ENCODE peak calls at places on chromosomes 4 and X, in six cellular contexts. Y is tibial nerve, Q is Peyer's patch, N is uterus, M is GM06990, X is GM12865. C is an unnamed sample.

GRCh38 chr4:123102897-123103489 is 180.6 kb upstream of the NUDT6 start:
- DNase-seq in M (no peak), Y (no peak), N (no peak), Q (no peak), X (peak), C (peak)

GRCh38 chr4:8015512-8015911 is 75.9 kb upstream of the AFAP1 start:
- DNase-seq in M (no peak), Y (peak), N (no peak), Q (no peak), X (no peak), C (no peak)

GRCh38 chr4:124854968-124855367 is 142.4 kb upstream of the ANKRD50 start:
- DNase-seq in N (no peak), Y (no peak), Q (no peak), X (peak), M (peak), C (peak)

GRCh38 chrX:1450381-1451161 is 2.1 kb downstream of the ASMTL start:
- DNase-seq in M (no peak), Q (peak), N (peak), Y (no peak), X (no peak), C (peak)

GRCh38 chr4:185912779-185913178 is 100.8 kb upstream of the SORBS2 start:
- DNase-seq in X (no peak), N (no peak), M (no peak), Y (no peak), Q (no peak), C (no peak)

GRCh38 chr4:98446499-98447375 is 185.6 kb downstream of the RAP1GDS1 start:
- DNase-seq in M (peak), Q (peak), Y (no peak), N (no peak), X (peak), C (peak)

GRCh38 chr4:170012629-170012958 is 13.6 kb downstream of the MFAP3L start:
- DNase-seq in N (no peak), M (no peak), X (no peak), Q (no peak), Y (no peak), C (no peak)

GRCh38 chr4:2261110-2261852 is 628 bp downstream of the MXD4 start:
- DNase-seq in Y (no peak), N (peak), M (peak), X (peak), Q (peak), C (peak)

GRCh38 chrX:47662144-47662657 is 3.2 kb upstream of the UXT start:
- DNase-seq in Q (no peak), N (no peak), X (no peak), Y (no peak), M (no peak), C (no peak)

GRCh38 chr4:2071252-2071911 is 12.3 kb downstream of the NAT8L start:
- DNase-seq in N (no peak), Q (no peak), Y (no peak), X (no peak), M (no peak), C (no peak)

GRCh38 chrX:130507015-130507414 is 105.2 kb downstream of the RBMX2 start:
- DNase-seq in Y (no peak), M (no peak), X (no peak), N (no peak), Q (no peak), C (no peak)

GRCh38 chr4:109435635-109436034 is 2.0 kb downstream of the SEC24B start:
- DNase-seq in N (no peak), Y (no peak), Q (no peak), X (no peak), M (no peak), C (no peak)

GRCh38 chrX:119488749-119489148 is 20.5 kb downstream of the SLC25A5 start:
- DNase-seq in M (no peak), Q (peak), X (peak), Y (peak), N (peak), C (peak)

GRCh38 chr4:122772311-122772710 is 39.8 kb downstream of the BBS12 start:
- DNase-seq in Q (no peak), M (no peak), X (no peak), N (no peak), Y (no peak), C (no peak)

GRCh38 chr4:105840426-105841174 is 54.7 kb upstream of the NPNT start:
- DNase-seq in N (no peak), M (no peak), X (no peak), Y (no peak), Q (no peak), C (no peak)

GRCh38 chr4:13966241-13967195 is 339.0 kb upstream of the BOD1L1 start:
- DNase-seq in X (no peak), Y (no peak), N (no peak), Q (no peak), M (no peak), C (no peak)

GRCh38 chrX:2243913-2244460 is 256.8 kb downstream of the DHRSX start:
- DNase-seq in Q (no peak), M (no peak), Y (no peak), N (no peak), X (no peak), C (no peak)

GRCh38 chr4:88818650-88819470 is 121.2 kb upstream of the NAP1L5 start:
- DNase-seq in N (peak), Q (peak), X (peak), Y (peak), M (no peak), C (peak)

GRCh38 chr4:1514612-1515011 is 108.4 kb upstream of the NKX1-1 start:
- DNase-seq in Y (no peak), M (no peak), Q (no peak), N (no peak), X (no peak), C (no peak)

GRCh38 chr4:146367347-146367746 is 153.0 kb downstream of the REELD1 start:
- DNase-seq in N (no peak), M (no peak), Q (no peak), X (no peak), Y (no peak), C (no peak)

GRCh38 chrX:68648960-68649359 is 1.5 kb downstream of the STARD8 start:
- DNase-seq in N (no peak), M (no peak), X (no peak), Y (no peak), Q (no peak), C (no peak)

GRCh38 chr4:12016729-12017128 is 588.0 kb upstream of the HS3ST1 start:
- DNase-seq in N (no peak), Q (no peak), Y (no peak), X (no peak), M (no peak), C (no peak)

GRCh38 chr4:48252313-48252712 is 17.3 kb downstream of the TEC start:
- DNase-seq in N (no peak), X (no peak), M (no peak), Y (no peak), Q (no peak), C (no peak)

GRCh38 chr4:53186714-53187358 is 179.0 kb downstream of the SCFD2 start:
- DNase-seq in Y (no peak), X (no peak), Q (no peak), M (no peak), N (no peak), C (no peak)

GRCh38 chrX:40844476-40844875 is 109.1 kb upstream of the MED14 start:
- DNase-seq in X (no peak), N (no peak), M (no peak), Q (no peak), Y (no peak), C (no peak)

GRCh38 chr4:37793562-37793961 is 32.9 kb upstream of the PGM2 start:
- DNase-seq in Y (no peak), X (peak), M (no peak), Q (no peak), N (no peak), C (no peak)
- TF ChIP-seq CTCF in Y (peak), X (peak), M (peak), Q (peak), N (peak), C (peak)

GRCh38 chr4:139740531-139741041 is 75.0 kb downstream of the MGST2 start:
- DNase-seq in Y (peak), Q (peak), N (peak), X (no peak), M (no peak), C (no peak)
- TF ChIP-seq CTCF in Y (peak), Q (peak), N (peak), X (no peak), M (no peak), C (no peak)

DNA sequence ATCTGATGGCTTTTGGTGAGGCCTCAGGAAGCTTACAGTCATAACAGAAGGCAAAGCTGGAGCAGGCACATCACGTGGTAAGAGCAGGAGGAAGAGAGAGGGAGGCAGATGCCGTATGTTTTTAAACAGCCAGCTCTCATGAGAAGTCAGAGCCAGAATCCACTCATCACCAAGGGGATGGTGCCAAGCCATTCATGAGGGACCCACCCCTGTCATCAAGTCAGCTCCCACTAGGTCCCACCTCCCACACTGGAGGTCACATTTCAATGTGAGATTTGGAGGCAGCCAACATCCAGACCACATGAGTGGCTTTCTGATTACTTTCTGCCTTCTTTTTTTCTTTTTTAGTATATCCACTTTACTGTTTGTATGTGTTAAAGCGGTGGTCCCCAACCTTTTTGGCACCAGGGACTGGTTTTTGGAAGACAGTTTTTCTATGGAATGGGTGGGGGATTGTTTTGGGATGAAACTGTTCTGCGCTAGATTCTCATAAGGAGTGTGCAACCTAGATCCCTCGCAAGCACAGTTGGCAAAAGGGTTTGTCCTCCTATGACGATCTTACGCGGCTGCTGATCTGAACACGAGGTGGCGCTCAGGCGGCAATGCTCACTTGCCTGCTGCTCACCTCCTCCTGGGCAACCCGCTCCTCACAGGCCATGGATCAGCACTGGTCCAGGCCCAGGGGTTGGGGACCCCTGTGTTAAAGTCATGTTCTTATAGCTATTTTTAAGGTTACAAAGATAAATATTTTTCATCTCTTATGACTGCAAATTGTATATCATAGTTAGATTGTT is 61.7 kb downstream of the SLIT2 start:
- DNase-seq in N (peak), Q (no peak), Y (no peak), M (peak), X (peak), C (no peak)
- TF ChIP-seq CTCF in N (no peak), Q (no peak), Y (peak), M (peak), X (peak), C (peak)

GRCh38 chr4:80162418-80162817 is 34.9 kb upstream of the PRDM8 start:
- DNase-seq in M (no peak), X (no peak), Q (no peak), Y (no peak), N (no peak), C (no peak)

GRCh38 chr4:80156410-80156809 is 40.9 kb upstream of the PRDM8 start:
- DNase-seq in X (no peak), Y (no peak), N (no peak), M (no peak), Q (no peak), C (no peak)

GRCh38 chr4:80165855-80166254 is 31.4 kb upstream of the PRDM8 start:
- DNase-seq in Y (no peak), Q (no peak), M (no peak), N (no peak), X (no peak), C (no peak)

GRCh38 chr4:80161413-80162058 is 35.8 kb upstream of the PRDM8 start:
- DNase-seq in Q (no peak), Y (no peak), X (no peak), N (no peak), M (no peak), C (no peak)
- TF ChIP-seq CTCF in Q (no peak), Y (no peak), X (no peak), N (no peak), M (no peak), C (no peak)

DNA sequence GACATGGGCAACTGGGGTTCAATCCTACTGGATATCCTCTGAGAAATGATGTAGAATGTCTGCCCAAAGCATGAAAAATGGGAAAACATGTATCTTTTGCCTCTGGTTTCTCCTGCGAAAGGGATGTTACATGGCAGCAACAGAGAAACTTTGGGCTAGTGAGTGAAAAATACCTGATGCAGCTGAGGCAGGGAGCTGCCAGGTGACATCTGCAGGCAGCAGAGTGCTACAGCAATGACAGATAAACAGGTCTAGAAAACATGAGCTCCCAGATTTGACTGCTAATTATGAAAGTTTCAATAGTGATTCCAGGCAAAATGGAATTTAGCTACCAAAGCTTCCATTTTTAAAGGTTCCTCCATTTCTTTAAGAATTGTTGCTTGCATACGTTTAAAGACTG is 4.8 kb upstream of the CXCL1 start:
- DNase-seq in Y (no peak), M (no peak), N (no peak), X (peak), Q (no peak), C (peak)
- TF ChIP-seq CTCF in Y (no peak), M (peak), N (no peak), X (peak), Q (peak), C (peak)

C was measured in GM20000.